ENCODE peak calls at places on chromosome 12, in six cellular contexts. S is GM03348; H is prostate gland; T is ovary; V is activated CD4-positive, alpha-beta T cell treated with anti-CD3 and anti-CD28 coated beads, Interleukin-2, amount 10 ng/mL, durations not matched to agents 7 days and 5 days; I is OCI-M1. C is an unnamed sample.
A peak's percentile ranks its signal among the peaks of the same experiment; 100 is the strongest.

GRCh38 chr12:69290545-69291277 is 51.3 kb downstream of the CPSF6 start:
- DNase-seq in V (peak; percentile 84), H (peak; percentile 58), S (peak; percentile 49), I (peak; percentile 94), T (no peak), C (no peak)

GRCh38 chr12:67427336-67427735 is 158.2 kb downstream of the CAND1 start:
- DNase-seq in S (no peak), H (no peak), I (no peak), T (no peak), V (no peak), C (no peak)

GRCh38 chr12:5328669-5329068 is 103.2 kb upstream of the NTF3 start:
- DNase-seq in H (peak; percentile 63), T (no peak), S (no peak), I (no peak), V (no peak), C (no peak)

GRCh38 chr12:4252595-4252994 is 21.0 kb upstream of the CCND2 start:
- DNase-seq in S (no peak), T (no peak), I (no peak), H (no peak), V (no peak), C (no peak)

GRCh38 chr12:57461904-57462306 is 2.3 kb downstream of the GLI1 start:
- DNase-seq in I (no peak), T (no peak), S (peak; percentile 27), V (no peak), H (no peak), C (no peak)

GRCh38 chr12:114269153-114269552 is 136.8 kb downstream of the TBX5 start:
- DNase-seq in T (no peak), S (no peak), V (no peak), I (no peak), H (no peak), C (no peak)

GRCh38 chr12:4572670-4573069 is 10.7 kb downstream of the DYRK4 start:
- DNase-seq in V (no peak), I (peak; percentile 4), T (no peak), H (no peak), S (no peak), C (no peak)

GRCh38 chr12:18899162-18899561 is 161.2 kb downstream of the CAPZA3 start:
- DNase-seq in I (no peak), H (no peak), S (no peak), T (no peak), V (no peak), C (no peak)